ENCODE peak calls at places on chromosome 3, in six cellular contexts. G, D, T, O, E and L are unnamed samples.

GRCh38 chr3:24047513-24047912 is 102.4 kb downstream of the NR1D2 start:
- DNase-seq in G (no peak), D (no peak), E (no peak), T (no peak), O (no peak), L (no peak)

GRCh38 chr3:114660124-114660523 is 366.3 kb downstream of the TIGIT start:
- DNase-seq in G (peak; percentile 11), D (peak; percentile 35), T (peak; percentile 24), O (no peak), E (no peak), L (no peak)

GRCh38 chr3:79019137-79019923 is 748.5 kb downstream of the ROBO1 start:
- DNase-seq in O (no peak), T (peak; percentile 77), E (peak; percentile 54), D (peak; percentile 87), G (peak; percentile 72), L (peak; percentile 83)

GRCh38 chr3:194536883-194537637 is 50.3 kb upstream of the ATP13A3 start:
- DNase-seq in G (peak; percentile 62), D (peak; percentile 64), O (no peak), T (peak; percentile 33), E (peak; percentile 66), L (no peak)

GRCh38 chr3:48561045-48561736 is 2.4 kb downstream of the UCN2 start:
- DNase-seq in D (peak; percentile 74), G (no peak), T (peak; percentile 65), E (no peak), O (no peak), L (no peak)

GRCh38 chr3:177089901-177090300 is 107.4 kb downstream of the TBL1XR1 start:
- DNase-seq in D (no peak), G (no peak), E (no peak), O (no peak), T (no peak), L (no peak)

GRCh38 chr3:112199622-112200316 is 66.7 kb upstream of the GCSAM start:
- DNase-seq in E (no peak), T (no peak), O (no peak), G (no peak), D (no peak), L (no peak)

GRCh38 chr3:16103472-16103871 is 71.0 kb upstream of the GALNT15 start:
- DNase-seq in E (no peak), T (no peak), D (no peak), G (no peak), O (no peak), L (no peak)

GRCh38 chr3:177150970-177151627 is 46.2 kb downstream of the TBL1XR1 start:
- DNase-seq in E (no peak), T (no peak), O (no peak), G (peak; percentile 41), D (no peak), L (no peak)

GRCh38 chr3:141405025-141405424 is 36.7 kb downstream of the ZBTB38 start:
- DNase-seq in O (no peak), E (no peak), D (no peak), T (no peak), G (no peak), L (no peak)

GRCh38 chr3:27528798-27529197 is 44.6 kb upstream of the SLC4A7 start:
- DNase-seq in O (no peak), E (no peak), G (no peak), D (no peak), T (no peak), L (no peak)

GRCh38 chr3:31157893-31158620 is 263.6 kb upstream of the GADL1 start:
- DNase-seq in T (no peak), E (no peak), G (no peak), O (no peak), D (no peak), L (no peak)

GRCh38 chr3:31159331-31160039 is 265.0 kb upstream of the GADL1 start:
- DNase-seq in G (no peak), D (no peak), E (no peak), O (no peak), T (no peak), L (no peak)

GRCh38 chr3:31161889-31162288 is 267.4 kb upstream of the GADL1 start:
- DNase-seq in D (no peak), T (no peak), O (no peak), G (no peak), E (no peak), L (no peak)

DNA sequence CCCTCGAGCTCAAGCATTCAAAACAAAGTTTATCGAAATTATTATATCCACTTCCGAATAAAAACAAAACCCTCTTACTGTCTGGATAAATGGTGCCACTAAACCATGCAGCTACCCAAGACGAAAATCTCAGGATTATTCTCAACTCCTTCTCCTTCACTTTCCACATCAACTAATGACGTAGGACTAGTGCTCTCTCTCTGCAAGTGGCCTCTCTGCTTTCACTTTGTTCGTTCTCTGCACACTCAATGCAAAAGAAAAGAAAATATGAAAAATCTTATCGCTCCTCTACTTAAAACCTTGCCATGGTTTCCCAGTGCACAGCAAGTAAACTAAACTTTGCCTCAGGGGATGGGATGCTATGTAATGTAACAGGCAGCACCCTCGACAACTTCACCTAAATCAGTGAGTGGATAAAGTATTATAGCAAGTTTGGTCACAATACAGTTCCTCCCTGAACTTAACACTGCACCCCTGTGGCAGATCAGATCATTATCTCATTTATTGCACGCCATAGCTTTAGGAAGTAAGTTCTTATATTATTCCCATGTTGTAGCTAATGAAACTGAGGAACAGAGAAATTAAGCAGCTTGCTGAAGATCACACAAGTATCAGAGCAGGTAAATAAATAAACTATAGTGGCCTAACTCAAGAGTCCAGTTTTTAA is 262.7 kb upstream of the GADL1 start:
- DNase-seq in O (no peak), G (no peak), T (no peak), E (no peak), D (no peak), L (no peak)
- TF ChIP-seq CTCF in O (no peak), G (peak; percentile 24), T (no peak), E (no peak), D (no peak), L (no peak)

DNA sequence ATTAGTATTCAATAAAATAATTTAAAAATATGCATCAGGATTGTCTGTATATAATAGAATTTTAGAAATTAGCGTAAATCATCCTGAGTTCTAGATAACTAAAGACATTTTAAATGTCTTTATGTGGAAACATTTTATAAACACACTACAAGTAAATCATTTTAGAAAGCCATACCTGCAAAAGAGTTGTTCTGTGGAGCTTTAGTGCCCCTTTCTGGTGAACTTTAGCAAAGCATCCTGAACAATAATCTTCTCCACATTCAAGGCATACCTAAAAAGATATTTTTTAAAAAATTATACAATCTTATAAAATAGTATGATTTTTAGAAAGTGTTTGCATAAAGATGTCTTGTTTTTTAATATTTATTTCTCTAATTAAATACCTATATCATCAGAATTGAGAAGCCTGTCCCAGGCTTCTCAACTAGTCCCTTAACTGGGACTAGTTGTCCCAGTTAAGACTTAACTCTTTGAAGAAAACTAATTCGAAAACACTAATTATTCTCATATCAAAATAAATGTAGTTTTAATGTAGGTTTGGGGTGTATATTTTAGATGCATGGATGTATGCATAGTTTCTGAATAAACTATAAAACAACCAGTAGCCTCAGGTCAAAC is 29.7 kb downstream of the ZBBX start:
- DNase-seq in T (no peak), E (no peak), O (peak; percentile 32), G (peak; percentile 44), D (no peak), L (no peak)
- TF ChIP-seq CTCF in T (peak; percentile 72), E (no peak), O (peak; percentile 34), G (peak; percentile 67), D (peak; percentile 79), L (peak; percentile 91)

GRCh38 chr3:135503429-135504083 is 462.0 kb upstream of the PPP2R3A start:
- DNase-seq in O (peak; percentile 58), T (peak; percentile 42), D (peak; percentile 88), E (peak; percentile 54), G (peak; percentile 23), L (peak; percentile 82)
- TF ChIP-seq CTCF in O (peak; percentile 56), T (peak; percentile 73), D (peak; percentile 75), E (peak; percentile 38), G (peak; percentile 90), L (peak; percentile 89)

GRCh38 chr3:153783106-153783505 is 338.1 kb upstream of the ARHGEF26 start:
- DNase-seq in T (no peak), E (no peak), G (no peak), D (no peak), O (no peak), L (no peak)

GRCh38 chr3:153783804-153784203 is 337.4 kb upstream of the ARHGEF26 start:
- DNase-seq in E (no peak), T (no peak), D (no peak), G (no peak), O (no peak), L (no peak)

GRCh38 chr3:153789380-153789779 is 331.8 kb upstream of the ARHGEF26 start:
- DNase-seq in G (no peak), O (no peak), E (no peak), D (no peak), T (no peak), L (no peak)

GRCh38 chr3:153785901-153786300 is 335.3 kb upstream of the ARHGEF26 start:
- DNase-seq in D (no peak), T (no peak), E (no peak), G (no peak), O (no peak), L (no peak)
- TF ChIP-seq CTCF in D (no peak), T (no peak), E (no peak), G (no peak), O (no peak), L (no peak)

DNA sequence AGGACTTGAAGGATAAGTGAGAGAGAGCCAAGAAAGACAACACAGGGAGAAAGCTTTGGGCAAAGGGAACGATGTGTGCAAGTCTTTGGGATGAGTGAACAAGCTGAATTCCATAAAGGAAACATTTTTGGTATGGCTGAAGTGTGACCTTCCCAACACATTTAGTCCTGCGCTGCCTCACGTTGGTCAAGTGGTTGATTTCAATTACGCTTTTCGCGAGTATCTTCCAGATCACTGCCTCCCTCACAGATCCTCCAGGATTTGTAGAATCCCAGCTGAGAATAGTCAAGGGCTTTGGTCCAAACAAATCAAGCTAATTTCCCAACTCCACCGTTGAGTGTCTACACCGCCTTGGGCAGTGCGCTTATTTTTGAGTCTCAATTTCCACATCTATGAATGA is 338.4 kb upstream of the ADAMTS9 start:
- DNase-seq in O (no peak), G (no peak), T (no peak), E (no peak), D (no peak), L (no peak)
- TF ChIP-seq CTCF in O (no peak), G (no peak), T (no peak), E (no peak), D (no peak), L (peak; percentile 15)

GRCh38 chr3:107757140-107757539 is 234.4 kb downstream of the BBX start:
- DNase-seq in O (no peak), D (no peak), T (no peak), E (no peak), G (no peak), L (no peak)

GRCh38 chr3:107756649-107757048 is 233.9 kb downstream of the BBX start:
- DNase-seq in O (no peak), E (no peak), D (no peak), G (no peak), T (no peak), L (no peak)

GRCh38 chr3:107753988-107754387 is 231.2 kb downstream of the BBX start:
- DNase-seq in D (no peak), G (no peak), E (no peak), O (no peak), T (no peak), L (no peak)

GRCh38 chr3:107752202-107752990 is 229.6 kb downstream of the BBX start:
- DNase-seq in O (no peak), D (no peak), G (no peak), E (no peak), T (no peak), L (no peak)

GRCh38 chr3:107753494-107753893 is 230.7 kb downstream of the BBX start:
- DNase-seq in O (peak; percentile 52), T (no peak), D (no peak), E (no peak), G (no peak), L (no peak)
- TF ChIP-seq CTCF in O (peak; percentile 49), T (peak; percentile 56), D (peak; percentile 20), E (no peak), G (peak; percentile 74), L (peak; percentile 77)